ENCODE peak calls at places on chromosome 2, in four cellular contexts. I is Peyer's patch; C is activated T-helper 1 cell treated with anti-CD3 and anti-CD28 coated beads, Interleukin-2, amount 50 U/mL, for 16 hours; H is K562. L is an unnamed sample.

GRCh38 chr2:25684577-25684976 is 11.2 kb upstream of the DTNB start:
- DNase-seq in I (no peak), C (no peak), H (no peak), L (no peak)

GRCh38 chr2:27308359-27308875 is at the start of gene UCN:
- DNase-seq in I (no peak), C (no peak), H (no peak), L (peak)

GRCh38 chr2:121196132-121196848 is 88.7 kb downstream of the TFCP2L1 start:
- DNase-seq in I (no peak), C (no peak), H (no peak), L (no peak)

GRCh38 chr2:192298664-192299063 is 103.9 kb upstream of the TMEFF2 start:
- DNase-seq in I (no peak), C (no peak), H (no peak), L (no peak)

GRCh38 chr2:144705328-144706245 is 185.7 kb upstream of the ZEB2 start:
- DNase-seq in I (no peak), C (no peak), H (no peak), L (no peak)

GRCh38 chr2:85353876-85354285 is 447 bp downstream of the RETSAT start:
- DNase-seq in I (peak), C (no peak), H (peak), L (peak)

GRCh38 chr2:230925443-230925878 is 419 bp upstream of the GPR55 start:
- DNase-seq in I (peak), C (no peak), H (no peak), L (no peak)

GRCh38 chr2:11867926-11868325 is 121.5 kb downstream of the LPIN1 start:
- DNase-seq in I (no peak), C (no peak), H (peak), L (no peak)

L was measured in left colon.